ENCODE peak calls at places on chromosome 21, in nine cellular contexts. U is Daoy; C is body of pancreas; G is ureter; Z is transverse colon; I is ELF-1; W is effector CD4-positive, alpha-beta T cell; M is NCI-H460; V is psoas muscle. Y is an unnamed sample.
A peak's percentile ranks its signal among the peaks of the same experiment; 100 is the strongest.

GRCh38 chr21:42614811-42615342 is 38.5 kb upstream of the PDE9A start:
- DNase-seq in Z (peak; percentile 37), W (peak; percentile 14), M (peak; percentile 8), C (peak; percentile 31), G (peak; percentile 72), V (no peak), U (peak; percentile 61), I (peak; percentile 66), Y (peak; percentile 56)

GRCh38 chr21:36888466-36888865 is 78.0 kb downstream of the HLCS start:
- DNase-seq in G (no peak), M (no peak), Z (no peak), C (no peak), U (no peak), W (no peak), V (no peak), I (no peak), Y (no peak)

GRCh38 chr21:46650476-46651098 is 15.1 kb downstream of the PRMT2 start:
- DNase-seq in M (no peak), W (no peak), Z (no peak), C (no peak), I (no peak), G (no peak), V (no peak), U (no peak), Y (no peak)

GRCh38 chr21:32412998-32413504 is 545 bp downstream of the EVA1C start:
- DNase-seq in V (peak; percentile 39), C (peak; percentile 35), Z (peak; percentile 86), M (peak; percentile 33), W (no peak), G (peak; percentile 58), U (no peak), I (no peak), Y (no peak)

GRCh38 chr21:30256100-30256499 is 26.6 kb downstream of the KRTAP24-1 start:
- DNase-seq in G (no peak), U (peak; percentile 61), I (no peak), V (no peak), W (no peak), Z (peak; percentile 35), M (no peak), C (no peak), Y (no peak)

GRCh38 chr21:25375675-25376074 is 231.6 kb downstream of the MRPL39 start:
- DNase-seq in Z (no peak), M (no peak), V (no peak), G (no peak), U (no peak), W (no peak), C (no peak), I (no peak), Y (no peak)

GRCh38 chr21:31514598-31514997 is 144.9 kb upstream of the SOD1 start:
- DNase-seq in G (no peak), M (no peak), U (peak; percentile 21), V (no peak), C (peak; percentile 23), I (peak; percentile 61), W (no peak), Z (no peak), Y (no peak)

GRCh38 chr21:16406355-16406754 is 676.6 kb downstream of the USP25 start:
- DNase-seq in I (no peak), Z (no peak), W (no peak), C (no peak), G (no peak), M (no peak), V (no peak), U (no peak), Y (no peak)

GRCh38 chr21:45613396-45613795 is 30.1 kb upstream of the PCBP3 start:
- DNase-seq in M (no peak), G (no peak), Z (no peak), C (no peak), V (no peak), U (no peak), W (no peak), I (no peak), Y (no peak)

GRCh38 chr21:42061866-42062542 is 9.1 kb upstream of the UMODL1 start:
- DNase-seq in G (no peak), C (no peak), I (no peak), V (no peak), W (peak; percentile 78), Z (peak; percentile 41), U (no peak), M (no peak), Y (no peak)

GRCh38 chr21:45811136-45811535 is 167.6 kb downstream of the PCBP3 start:
- DNase-seq in W (no peak), I (no peak), Z (no peak), U (no peak), V (no peak), M (no peak), C (no peak), G (peak; percentile 10), Y (no peak)

GRCh38 chr21:32611471-32611997 is 643 bp downstream of the CFAP298 start:
- DNase-seq in W (peak; percentile 8), C (peak; percentile 30), Z (peak; percentile 51), V (no peak), I (peak; percentile 15), G (no peak), U (peak; percentile 25), M (no peak), Y (peak; percentile 21)

GRCh38 chr21:44063151-44063912 is 43.9 kb upstream of the PWP2 start:
- DNase-seq in W (no peak), G (no peak), Z (no peak), V (no peak), U (no peak), I (no peak), M (no peak), C (no peak), Y (no peak)

GRCh38 chr21:34271452-34271851 is 92.4 kb upstream of the KCNE2 start:
- DNase-seq in U (no peak), Z (no peak), G (no peak), C (no peak), M (no peak), W (no peak), I (no peak), V (no peak), Y (no peak)

GRCh38 chr21:15224346-15225086 is 159.7 kb upstream of the NRIP1 start:
- DNase-seq in W (no peak), Z (no peak), I (no peak), G (no peak), V (no peak), U (peak; percentile 21), C (no peak), M (peak; percentile 44), Y (no peak)

GRCh38 chr21:36330904-36331303 is 10.9 kb downstream of the MORC3 start:
- DNase-seq in G (no peak), W (peak; percentile 27), I (peak; percentile 30), C (peak; percentile 56), Z (peak; percentile 63), V (no peak), M (peak; percentile 46), U (peak; percentile 49), Y (peak; percentile 68)

GRCh38 chr21:46416551-46416950 is 42.1 kb upstream of the DIP2A start:
- DNase-seq in U (no peak), I (no peak), V (peak; percentile 11), Z (no peak), M (no peak), C (no peak), W (no peak), G (no peak), Y (no peak)

GRCh38 chr21:44962481-44962966 is 22.7 kb downstream of the SLX9 start:
- DNase-seq in V (no peak), W (no peak), G (no peak), Z (no peak), I (no peak), U (peak; percentile 87), M (no peak), C (no peak), Y (peak; percentile 37)

GRCh38 chr21:36640260-36641244 is 58.4 kb upstream of the SIM2 start:
- DNase-seq in Z (no peak), U (no peak), M (no peak), W (no peak), G (no peak), V (no peak), C (no peak), I (peak; percentile 9), Y (no peak)

GRCh38 chr21:17045214-17045835 is 467.5 kb upstream of the CXADR start:
- DNase-seq in I (no peak), V (no peak), U (no peak), C (no peak), Z (no peak), G (no peak), M (peak; percentile 32), W (no peak), Y (peak; percentile 14)

GRCh38 chr21:17903029-17903806 is 84.1 kb upstream of the C21orf91 start:
- DNase-seq in V (no peak), U (no peak), C (no peak), I (no peak), W (no peak), G (no peak), M (peak; percentile 20), Z (no peak), Y (peak; percentile 25)

GRCh38 chr21:35529141-35529863 is 480.2 kb upstream of the RUNX1 start:
- DNase-seq in C (no peak), G (no peak), U (peak; percentile 57), M (no peak), W (no peak), I (no peak), Z (no peak), V (no peak), Y (no peak)

GRCh38 chr21:26800001-26800400 is 45.2 kb downstream of the ADAMTS1 start:
- DNase-seq in C (no peak), G (no peak), I (no peak), Z (no peak), V (no peak), W (no peak), U (no peak), M (no peak), Y (no peak)

GRCh38 chr21:44497641-44498243 is 42.3 kb downstream of the KRTAP10-1 start:
- DNase-seq in V (no peak), M (no peak), Z (no peak), G (no peak), C (no peak), I (no peak), U (no peak), W (no peak), Y (no peak)

GRCh38 chr21:39633043-39633442 is 20.3 kb downstream of the B3GALT5 start:
- DNase-seq in U (peak; percentile 75), C (no peak), G (no peak), V (no peak), Z (no peak), I (no peak), M (no peak), W (no peak), Y (no peak)

Y was measured in HTR-8/SVneo.